ENCODE peak calls at places on chromosomes 5 and 9, in nine cellular contexts. R, B, F, Q, D, O, M, E and I are unnamed samples. For H3K27me3 and H3K9me3, the result is how much of the 10 kb centered on the place peaks cover.

GRCh38 chr9:8858250-8859161 is 1058.9 kb upstream of the DMAC1 start:
- DNase-seq in M (no peak), F (no peak), R (no peak), Q (no peak), B (no peak), O (no peak), D (no peak), E (no peak), I (no peak)

GRCh38 chr5:88831856-88832255 is 51.1 kb downstream of the MEF2C start:
- DNase-seq in F (no peak), O (no peak), B (no peak), E (no peak), D (no peak), Q (no peak), M (no peak), R (no peak), I (no peak)

GRCh38 chr5:168020522-168021294 is 270.7 kb upstream of the WWC1 start:
- DNase-seq in D (no peak), E (no peak), O (peak), R (no peak), M (no peak), F (peak), Q (peak), B (peak), I (no peak)

GRCh38 chr9:95284152-95284551 is 33.4 kb downstream of the FANCC start:
- DNase-seq in R (no peak), E (no peak), F (peak), O (no peak), Q (no peak), M (no peak), B (peak), D (no peak), I (no peak)

GRCh38 chr5:79237735-79238560 is 2.0 kb downstream of the JMY start:
- DNase-seq in Q (no peak), M (no peak), B (peak), O (no peak), D (no peak), E (no peak), F (no peak), R (no peak), I (no peak)

GRCh38 chr9:14806941-14807340 is 84.4 kb upstream of the CER1 start:
- DNase-seq in O (no peak), D (no peak), F (no peak), B (peak), M (no peak), Q (no peak), E (no peak), R (no peak), I (peak)

GRCh38 chr9:136840877-136841645 is 1.2 kb upstream of the AJM1 start:
- DNase-seq in F (peak), E (no peak), R (no peak), Q (peak), M (no peak), B (peak), D (no peak), O (no peak), I (peak)

GRCh38 chr5:35319231-35320002 is 89.1 kb upstream of the PRLR start:
- DNase-seq in E (peak), Q (peak), M (peak), R (peak), O (peak), D (no peak), F (peak), B (no peak), I (no peak)

GRCh38 chr5:40680741-40681350 is 1.1 kb downstream of the PTGER4 start:
- DNase-seq in B (peak), R (peak), O (no peak), M (no peak), Q (no peak), E (peak), D (peak), F (no peak), I (no peak)

GRCh38 chr5:163914911-163915310 is 409.5 kb downstream of the MAT2B start:
- DNase-seq in D (no peak), R (no peak), O (no peak), E (no peak), F (no peak), B (no peak), Q (no peak), M (no peak), I (no peak)

GRCh38 chr5:151492729-151493128 is 45.3 kb downstream of the SLC36A1 start:
- DNase-seq in M (no peak), E (no peak), B (peak), Q (peak), O (no peak), D (no peak), R (no peak), F (peak), I (no peak)

GRCh38 chr9:76365028-76365427 is 29.2 kb downstream of the RFK start:
- DNase-seq in R (no peak), Q (no peak), F (peak), B (no peak), O (no peak), M (no peak), E (no peak), D (no peak), I (peak)

GRCh38 chr5:64811050-64811640 is 42.4 kb downstream of the CWC27 start:
- DNase-seq in O (peak), M (peak), Q (no peak), E (no peak), D (peak), B (peak), R (no peak), F (peak), I (peak)

GRCh38 chr9:86778761-86779160 is 168.5 kb downstream of the GAS1 start:
- DNase-seq in R (no peak), E (no peak), B (no peak), O (no peak), M (no peak), D (no peak), Q (no peak), F (no peak), I (no peak)

GRCh38 chr5:92687793-92688467 is 893.1 kb downstream of the NR2F1-AS1 start:
- DNase-seq in Q (no peak), D (no peak), E (no peak), R (no peak), B (peak), M (no peak), O (no peak), F (peak), I (peak)

GRCh38 chr5:68983959-68984358 is 109.9 kb upstream of the SLC30A5 start:
- DNase-seq in F (no peak), D (no peak), B (no peak), Q (no peak), E (no peak), O (no peak), R (no peak), M (no peak), I (no peak)

GRCh38 chr5:54570923-54571322 is 53.4 kb downstream of the SNX18 start:
- DNase-seq in D (no peak), M (no peak), O (peak), Q (no peak), B (peak), E (peak), R (no peak), F (peak), I (no peak)

GRCh38 chr5:37836173-37837100 is 3.4 kb downstream of the GDNF start:
- DNase-seq in D (no peak), F (peak), Q (no peak), O (no peak), R (no peak), E (no peak), B (no peak), M (no peak), I (peak)
- H3K27me3 ChIP-seq in D (under half), F (under half), Q (half or more), O (half or more), R (under half), E (under half), B (under half), M (under half), I (half or more)

GRCh38 chr9:33309903-33310302 is 19.6 kb downstream of the NFX1 start:
- DNase-seq in B (no peak), D (no peak), F (peak), Q (no peak), E (no peak), R (no peak), O (no peak), M (no peak), I (no peak)

GRCh38 chr9:33315371-33315770 is 25.1 kb downstream of the NFX1 start:
- DNase-seq in B (no peak), F (no peak), R (no peak), O (no peak), Q (no peak), E (no peak), D (no peak), M (no peak), I (no peak)

GRCh38 chr9:33310748-33311147 is 20.4 kb downstream of the NFX1 start:
- DNase-seq in Q (no peak), E (no peak), O (no peak), M (no peak), F (no peak), R (no peak), B (no peak), D (no peak), I (no peak)

GRCh38 chr9:33307067-33307466 is 16.8 kb downstream of the NFX1 start:
- DNase-seq in Q (no peak), B (no peak), M (no peak), O (no peak), D (no peak), R (no peak), E (no peak), F (no peak), I (no peak)

GRCh38 chr9:33311953-33312352 is 21.6 kb downstream of the NFX1 start:
- DNase-seq in D (no peak), E (no peak), Q (no peak), F (peak), O (no peak), R (no peak), M (no peak), B (no peak), I (no peak)
- H3K27ac ChIP-seq in D (no peak), E (no peak), Q (no peak), F (no peak), O (no peak), R (no peak), M (no peak), B (no peak), I (no peak)

GRCh38 chr5:178982941-178983340 is 12.2 kb downstream of the GRM6 start:
- DNase-seq in Q (no peak), M (no peak), O (no peak), B (no peak), F (no peak), R (no peak), D (no peak), E (no peak), I (no peak)
- H3K9me3 ChIP-seq in Q (under half), M (under half), O (half or more), B (under half), F (half or more), R (under half), D (under half), E (half or more), I (under half)

GRCh38 chr9:123996731-123997421 is 14.7 kb upstream of the LHX2 start:
- DNase-seq in M (peak), R (no peak), Q (peak), B (no peak), E (no peak), O (no peak), F (no peak), D (no peak), I (no peak)
- H3K27me3 ChIP-seq in M (under half), R (half or more), Q (half or more), B (half or more), E (under half), O (half or more), F (half or more), D (under half), I (half or more)

GRCh38 chr5:72151646-72152045 is 44.4 kb downstream of the MAP1B start:
- DNase-seq in E (no peak), B (peak), M (no peak), R (no peak), F (no peak), Q (no peak), D (no peak), O (no peak), I (peak)
- H3K27ac ChIP-seq in E (peak), B (peak), M (no peak), R (no peak), F (no peak), Q (no peak), D (no peak), O (peak), I (peak)

DNA sequence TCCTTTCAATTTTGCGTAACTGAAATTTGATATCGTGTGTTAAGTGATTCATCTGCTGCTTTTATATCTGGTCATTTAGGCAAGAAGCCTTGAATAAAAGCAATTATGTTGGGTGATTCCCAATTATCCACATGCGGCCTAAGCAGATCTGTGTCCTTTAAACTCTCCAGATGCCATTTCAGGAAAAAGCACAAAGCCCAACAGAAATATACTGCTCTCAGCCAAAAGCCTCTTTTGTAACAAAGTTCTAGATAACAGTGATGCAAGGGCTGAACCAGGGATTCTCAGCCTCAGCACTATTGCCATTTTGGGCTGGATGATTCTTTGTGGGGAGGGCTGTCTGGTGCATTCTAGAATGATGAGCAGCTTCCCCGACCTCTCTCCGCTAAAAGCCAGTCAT is 93.0 kb downstream of the TAF11L14 start:
- DNase-seq in E (no peak), F (no peak), R (no peak), M (no peak), D (no peak), Q (no peak), O (no peak), B (no peak), I (no peak)
- H3K9me3 ChIP-seq in E (under half), F (under half), R (under half), M (under half), D (under half), Q (under half), O (under half), B (under half), I (under half)

DNA sequence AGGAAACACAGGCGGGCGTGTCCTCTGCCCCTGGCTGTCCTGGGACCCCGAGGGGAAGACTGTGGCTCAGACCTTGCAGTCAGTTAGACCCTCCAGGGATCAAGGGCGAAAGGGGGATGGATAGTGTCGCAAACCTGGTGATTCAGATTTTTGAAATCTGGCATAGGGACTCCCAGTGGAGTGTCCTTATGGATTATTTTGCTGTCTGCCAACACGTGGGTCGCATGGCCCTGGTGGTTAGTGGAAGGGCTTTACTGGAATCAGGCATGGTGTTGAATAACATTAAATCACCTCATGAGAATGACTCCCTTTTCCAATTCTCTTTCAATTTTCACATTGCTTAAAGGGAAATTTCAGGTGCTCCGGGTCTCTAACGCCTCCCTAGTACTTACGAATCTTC is 35.0 kb upstream of the NTNG2 start:
- DNase-seq in M (no peak), B (no peak), Q (no peak), F (no peak), R (no peak), E (no peak), D (no peak), O (no peak), I (no peak)
- H3K27me3 ChIP-seq in M (half or more), B (half or more), Q (under half), F (half or more), R (half or more), E (under half), D (under half), O (half or more), I (under half)